ENCODE peak calls at places on chromosomes 1 and 21, in five cellular contexts. I, R, N, B and M are unnamed samples.

GRCh38 chr1:181117648-181118449 is 29.3 kb downstream of the IER5 start:
- DNase-seq in I (no peak), N (no peak), B (no peak), R (no peak), M (no peak)

GRCh38 chr1:171286032-171286705 is 27.8 kb upstream of the FMO4 start:
- DNase-seq in R (no peak), I (no peak), B (no peak), N (no peak), M (no peak)

GRCh38 chr1:217471403-217471802 is 159.5 kb downstream of the GPATCH2 start:
- DNase-seq in N (no peak), R (no peak), B (no peak), I (no peak), M (no peak)

GRCh38 chr1:10674700-10675598 is 121.5 kb downstream of the CASZ1 start:
- DNase-seq in I (no peak), R (no peak), N (no peak), B (no peak), M (no peak)

GRCh38 chr1:85584923-85585322 is 4.4 kb downstream of the CCN1 start:
- DNase-seq in B (no peak), R (no peak), I (no peak), N (no peak), M (no peak)

GRCh38 chr1:230359992-230360391 is 66.1 kb downstream of the PGBD5 start:
- DNase-seq in R (no peak), N (no peak), I (no peak), B (no peak), M (no peak)

GRCh38 chr1:30532621-30533020 is 190.8 kb downstream of the MATN1 start:
- DNase-seq in B (no peak), R (no peak), N (no peak), I (no peak), M (no peak)

GRCh38 chr21:17679002-17679600 is 66.4 kb upstream of the BTG3 start:
- DNase-seq in N (no peak), R (peak; percentile 57), B (peak; percentile 59), I (peak; percentile 68), M (peak; percentile 48)

GRCh38 chr1:2640626-2641025 is 7.8 kb upstream of the MMEL1 start:
- DNase-seq in I (no peak), R (no peak), N (no peak), B (no peak), M (no peak)

GRCh38 chr1:243354511-243355153 is 98.8 kb downstream of the SDCCAG8 start:
- DNase-seq in I (no peak), N (no peak), R (no peak), B (no peak), M (no peak)

GRCh38 chr1:94962745-94963265 is 35.9 kb upstream of the CNN3 start:
- DNase-seq in N (no peak), I (no peak), B (peak; percentile 11), R (peak; percentile 85), M (peak; percentile 64)

GRCh38 chr1:230308039-230308438 is 118.1 kb downstream of the PGBD5 start:
- DNase-seq in B (peak; percentile 44), N (no peak), I (no peak), R (no peak), M (no peak)

GRCh38 chr1:234841710-234842231 is 231.8 kb upstream of the IRF2BP2 start:
- DNase-seq in R (no peak), B (peak; percentile 33), N (no peak), I (no peak), M (no peak)

GRCh38 chr21:36209626-36210171 is 53.1 kb downstream of the DOP1B start:
- DNase-seq in R (peak; percentile 71), N (peak; percentile 68), I (peak; percentile 56), B (peak; percentile 72), M (no peak)

GRCh38 chr1:238892612-238893011 is 493.8 kb upstream of the CHRM3 start:
- DNase-seq in N (no peak), B (no peak), I (no peak), R (no peak), M (no peak)

GRCh38 chr21:15874610-15875009 is 144.8 kb downstream of the USP25 start:
- DNase-seq in N (no peak), R (no peak), I (no peak), B (no peak), M (no peak)

GRCh38 chr1:219945795-219946194 is 17.4 kb upstream of the SLC30A10 start:
- DNase-seq in N (no peak), R (no peak), I (no peak), B (no peak), M (no peak)

GRCh38 chr1:181504294-181505115 is 21.2 kb downstream of the CACNA1E start:
- DNase-seq in N (peak; percentile 52), I (peak; percentile 69), R (peak; percentile 48), B (peak; percentile 58), M (peak; percentile 74)

GRCh38 chr1:248737457-248737856 is 18.1 kb downstream of the LYPD8 start:
- DNase-seq in N (no peak), R (no peak), B (no peak), I (no peak), M (no peak)

GRCh38 chr1:185215911-185216310 is 58.9 kb downstream of the SWT1 start:
- DNase-seq in R (no peak), N (no peak), B (no peak), I (no peak), M (no peak)

GRCh38 chr1:164771568-164772350 is 212.8 kb downstream of the PBX1 start:
- DNase-seq in R (no peak), B (peak; percentile 27), N (peak; percentile 28), I (peak; percentile 60), M (no peak)

GRCh38 chr1:109892476-109893368 is 17.9 kb upstream of the CSF1 start:
- DNase-seq in N (no peak), R (no peak), I (no peak), B (no peak), M (no peak)

GRCh38 chr1:169873582-169874200 is 20.0 kb downstream of the SCYL3 start:
- DNase-seq in I (no peak), B (no peak), R (no peak), N (no peak), M (no peak)

GRCh38 chr1:15049067-15049466 is 104.5 kb upstream of the TMEM51 start:
- DNase-seq in N (no peak), B (no peak), R (no peak), I (no peak), M (no peak)

GRCh38 chr1:42319871-42320484 is 15.1 kb downstream of the FOXJ3 start:
- DNase-seq in I (no peak), N (no peak), B (peak; percentile 23), R (peak; percentile 43), M (no peak)

DNA sequence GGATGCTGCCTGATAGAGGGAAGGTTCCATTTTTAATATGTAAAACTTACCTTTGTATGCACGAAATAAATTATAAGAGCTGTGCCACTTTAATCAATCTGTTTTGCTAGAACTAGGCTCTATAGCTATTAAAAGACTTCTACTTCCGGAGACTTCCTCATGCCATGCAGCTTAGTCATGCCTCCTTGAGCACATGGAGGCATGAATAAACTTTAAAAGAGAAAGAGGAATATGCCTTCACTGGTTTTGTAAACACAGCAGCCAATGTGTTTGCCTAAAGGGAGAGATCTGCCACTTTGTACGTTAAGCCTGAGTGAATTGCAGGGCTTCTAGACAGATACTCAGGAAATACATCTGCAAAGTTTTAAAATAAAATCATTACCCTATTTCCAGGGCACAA is 604.6 kb downstream of the LRRIQ3 start:
- DNase-seq in N (no peak), R (no peak), I (no peak), B (no peak), M (no peak)
- TF ChIP-seq SP1 in N (no peak), R (no peak), I (no peak), B (no peak), M (no peak)

DNA sequence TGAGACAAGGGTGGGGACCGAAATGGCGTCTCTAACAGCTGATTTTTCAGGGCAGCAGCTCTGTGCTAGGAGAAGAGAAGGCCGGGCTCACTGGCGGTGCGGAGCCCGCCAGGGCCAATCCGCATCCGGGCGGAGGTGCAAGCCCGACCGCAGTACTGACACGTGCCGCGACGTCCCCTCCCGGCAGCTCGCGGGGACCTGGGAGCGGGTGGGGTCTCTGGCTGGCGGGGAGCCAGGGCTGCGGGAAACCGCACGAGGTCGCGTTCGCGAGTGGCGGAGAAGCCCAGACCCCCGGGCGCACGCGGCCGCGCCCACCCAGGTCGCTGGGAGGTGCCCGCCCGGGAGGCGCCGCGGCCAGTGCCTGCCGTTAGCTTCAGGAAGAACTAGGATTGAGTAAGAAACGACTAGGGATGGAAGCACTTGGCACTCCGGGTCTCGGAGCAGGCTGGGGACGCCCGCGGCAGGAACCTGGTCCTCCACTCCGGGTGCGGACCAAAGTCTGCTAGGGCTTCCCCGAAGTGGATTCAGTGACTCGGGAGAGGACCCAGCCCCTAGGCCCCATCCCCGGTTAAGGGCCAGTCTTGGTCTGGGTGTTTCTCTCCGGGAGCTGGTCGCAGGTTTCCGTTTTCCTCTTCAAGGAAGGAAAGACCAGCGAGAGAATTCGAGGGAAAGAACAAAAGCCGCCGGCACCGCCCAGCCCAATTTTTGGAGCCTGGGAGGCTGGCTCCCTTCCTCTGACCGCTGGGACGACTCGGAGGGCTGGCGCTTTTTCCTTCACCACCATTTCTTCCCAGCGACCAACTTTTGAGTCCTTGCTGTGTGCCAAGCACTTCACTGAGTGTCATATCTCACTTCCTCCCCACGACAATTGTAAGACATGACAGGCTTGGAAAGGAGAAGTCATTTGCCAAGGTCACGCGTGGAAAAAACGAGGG is 16.7 kb upstream of the STMN1 start:
- DNase-seq in I (no peak), N (peak; percentile 55), R (no peak), B (no peak), M (no peak)
- TF ChIP-seq SP1 in I (no peak), N (peak; percentile 40), R (no peak), B (no peak), M (no peak)

GRCh38 chr1:92329356-92330129 is 30.7 kb downstream of the RPAP2 start:
- DNase-seq in R (no peak), I (no peak), B (no peak), N (no peak), M (no peak)
- TF ChIP-seq SP1 in R (no peak), I (no peak), B (no peak), N (no peak), M (no peak)

GRCh38 chr21:32776743-32777142 is 5.2 kb upstream of the PAXBP1 start:
- DNase-seq in R (no peak), B (no peak), I (no peak), N (no peak), M (no peak)

GRCh38 chr21:32770514-32771133 is 931 bp downstream of the PAXBP1 start:
- DNase-seq in R (peak; percentile 10), I (no peak), N (no peak), B (peak; percentile 17), M (no peak)

GRCh38 chr21:32768530-32768929 is 3.0 kb downstream of the PAXBP1 start:
- DNase-seq in B (no peak), I (no peak), N (no peak), R (no peak), M (no peak)

GRCh38 chr21:32771134-32771523 is 426 bp downstream of the PAXBP1 start:
- DNase-seq in B (peak; percentile 65), R (peak; percentile 33), I (peak; percentile 65), N (peak; percentile 61), M (no peak)

DNA sequence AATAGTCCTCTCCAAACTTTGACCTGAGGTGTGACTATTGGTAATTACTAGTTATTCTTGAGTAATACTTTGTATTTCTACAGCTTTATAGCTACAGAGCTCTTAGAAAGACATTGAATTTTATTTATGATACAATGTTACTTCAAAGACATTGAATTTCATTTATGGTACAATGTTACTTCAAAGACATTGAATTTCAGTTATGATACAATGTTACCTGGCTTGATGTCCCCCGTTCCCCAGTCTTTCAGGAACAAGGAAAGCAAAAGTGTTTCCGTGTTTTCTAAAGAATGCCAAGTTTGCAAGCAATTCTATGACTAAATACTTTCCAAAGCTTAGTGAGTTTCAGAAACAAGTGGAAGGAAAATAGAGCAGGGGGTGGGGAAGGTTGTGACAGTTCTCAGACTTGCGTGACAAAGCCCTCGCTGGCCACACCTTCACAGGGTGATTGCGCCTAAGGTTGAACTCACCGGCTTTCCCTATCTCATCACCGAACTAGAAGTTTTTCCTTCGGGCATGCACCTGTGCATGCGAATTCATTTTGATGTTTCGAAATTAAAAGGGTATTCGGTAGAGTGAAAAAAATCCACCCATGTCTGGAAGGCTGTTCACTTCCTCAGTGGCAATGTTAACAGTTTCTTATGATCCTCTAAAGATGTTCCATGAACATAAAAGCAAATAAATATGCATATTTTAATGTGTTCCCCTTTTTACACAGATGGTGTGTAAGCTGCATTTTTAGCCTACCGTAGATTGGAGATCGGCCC is 909 bp upstream of the PAXBP1 start:
- DNase-seq in R (no peak), I (peak; percentile 31), N (no peak), B (peak; percentile 75), M (peak; percentile 9)
- TF ChIP-seq SP1 in R (no peak), I (no peak), N (no peak), B (no peak), M (no peak)